ENCODE peak calls at places on chromosome 7, in five cellular contexts. U is mesendoderm, V is COR-L47, B is globus pallidus, R is IMR-90. H is an unnamed sample.

GRCh38 chr7:19558527-19558926 is 150.3 kb downstream of the POLR1F start:
- DNase-seq in U (no peak), B (no peak), R (peak; percentile 4), V (no peak), H (no peak)

GRCh38 chr7:65951837-65952578 is 30.0 kb downstream of the GUSB start:
- DNase-seq in R (no peak), U (no peak), V (no peak), B (no peak), H (no peak)

GRCh38 chr7:138316421-138317043 is 143.5 kb upstream of the TRIM24 start:
- DNase-seq in R (no peak), U (no peak), V (no peak), B (no peak), H (no peak)

GRCh38 chr7:69256634-69257081 is 341.6 kb upstream of the AUTS2 start:
- DNase-seq in B (peak; percentile 24), R (no peak), U (no peak), V (no peak), H (no peak)

GRCh38 chr7:47968852-47969774 is 10.3 kb downstream of the HUS1 start:
- DNase-seq in V (peak; percentile 59), R (peak; percentile 74), B (peak; percentile 51), U (peak; percentile 83), H (peak; percentile 86)

GRCh38 chr7:17966706-17967105 is 26.4 kb upstream of the SNX13 start:
- DNase-seq in B (no peak), U (no peak), R (no peak), V (no peak), H (no peak)

GRCh38 chr7:50994753-50995319 is 212.1 kb upstream of the GRB10 start:
- DNase-seq in B (no peak), U (no peak), V (no peak), R (no peak), H (no peak)

GRCh38 chr7:143013897-143014296 is 13.0 kb downstream of the OR9A2 start:
- DNase-seq in V (no peak), B (no peak), R (peak; percentile 53), U (no peak), H (no peak)

GRCh38 chr7:28984219-28984618 is 26.1 kb upstream of the TRIL start:
- DNase-seq in V (no peak), R (no peak), B (no peak), U (no peak), H (no peak)

GRCh38 chr7:128014864-128015263 is 16.4 kb downstream of the LRRC4 start:
- DNase-seq in V (no peak), R (no peak), B (no peak), U (no peak), H (no peak)